ENCODE peak calls at places on chromosomes 7 and 10, in seven cellular contexts. D is HepG2, T is hepatocyte, V is IMR-90, Z is mammary epithelial cell, E is fibroblast of lung, Y is astrocyte. I is an unnamed sample.

GRCh38 chr7:44112231-44112996 is 8.3 kb downstream of the AEBP1 start:
- DNase-seq in E (no peak), D (no peak), Y (no peak), V (no peak), T (no peak), Z (no peak), I (no peak)

GRCh38 chr7:104793066-104793465 is 220.9 kb upstream of the KMT2E start:
- DNase-seq in Y (no peak), T (no peak), E (no peak), D (no peak), V (no peak), Z (peak), I (no peak)

GRCh38 chr7:115585015-115585655 is 445.4 kb downstream of the TFEC start:
- DNase-seq in D (no peak), Z (peak), V (peak), T (no peak), E (no peak), Y (peak), I (peak)

GRCh38 chr10:100209303-100209702 is 20.1 kb downstream of the CHUK start:
- DNase-seq in D (no peak), V (peak), Y (peak), Z (no peak), E (no peak), T (no peak), I (no peak)

GRCh38 chr7:50304911-50305621 is 550 bp downstream of the IKZF1 start:
- DNase-seq in T (no peak), Y (no peak), V (no peak), Z (no peak), D (no peak), E (no peak), I (no peak)

GRCh38 chr10:101367569-101368453 is 13.8 kb downstream of the BTRC start:
- DNase-seq in V (peak), E (peak), Z (peak), T (no peak), Y (peak), D (no peak), I (peak)

GRCh38 chr7:157044943-157045660 is 34.6 kb upstream of the MNX1 start:
- DNase-seq in Z (no peak), E (no peak), V (no peak), Y (no peak), T (no peak), D (no peak), I (peak)

GRCh38 chr7:149635561-149636329 is 137.6 kb downstream of the ZNF467 start:
- DNase-seq in T (no peak), V (no peak), Z (peak), D (peak), E (no peak), Y (no peak), I (no peak)

GRCh38 chr10:112588225-112588990 is 141.4 kb downstream of the VTI1A start:
- DNase-seq in Y (peak), Z (no peak), D (no peak), T (no peak), V (peak), E (no peak), I (no peak)

GRCh38 chr10:72730462-72730861 is 38.5 kb downstream of the MCU start:
- DNase-seq in Y (peak), D (no peak), T (no peak), E (peak), Z (no peak), V (peak), I (no peak)

GRCh38 chr7:159201722-159202330 is 57.2 kb upstream of the VIPR2 start:
- DNase-seq in E (no peak), Y (no peak), Z (no peak), V (no peak), T (no peak), D (no peak), I (no peak)

GRCh38 chr7:103989200-103989784 is at the start of gene RELN:
- DNase-seq in Z (peak), E (peak), Y (peak), T (peak), D (peak), V (peak), I (no peak)

DNA sequence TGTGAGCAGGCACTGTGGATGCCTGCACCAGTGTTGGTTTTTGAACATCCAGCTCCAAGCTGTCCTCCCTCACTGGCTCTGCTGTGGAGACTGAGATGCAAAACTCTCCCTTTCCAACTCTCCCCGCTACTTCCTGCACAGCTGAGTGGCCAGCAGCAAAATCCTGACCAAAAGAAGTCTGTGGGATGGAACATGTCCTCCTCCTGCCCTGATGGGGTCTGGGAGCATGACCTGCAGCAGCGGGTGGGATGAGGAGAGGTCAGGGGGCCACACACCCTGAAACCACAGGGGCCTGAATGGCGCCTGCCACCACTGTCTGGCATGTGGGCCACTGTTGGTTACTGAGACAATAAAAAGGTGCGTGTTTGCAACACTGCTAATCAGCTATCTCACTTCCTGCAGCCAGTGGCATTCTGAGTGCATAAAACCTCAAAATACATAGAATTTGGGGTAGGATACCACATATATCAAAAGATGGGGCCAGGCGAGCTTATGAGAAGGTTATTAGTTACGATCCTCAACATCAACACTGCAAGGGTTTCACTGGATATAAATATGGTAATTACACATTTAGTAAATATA is 200.0 kb downstream of the WDR37 start:
- DNase-seq in E (no peak), Y (no peak), D (no peak), V (no peak), Z (no peak), T (no peak), I (no peak)
- H3K4me2 ChIP-seq in E (no peak), Y (no peak), D (no peak), V (no peak), Z (no peak), T (no peak), I (no peak)

DNA sequence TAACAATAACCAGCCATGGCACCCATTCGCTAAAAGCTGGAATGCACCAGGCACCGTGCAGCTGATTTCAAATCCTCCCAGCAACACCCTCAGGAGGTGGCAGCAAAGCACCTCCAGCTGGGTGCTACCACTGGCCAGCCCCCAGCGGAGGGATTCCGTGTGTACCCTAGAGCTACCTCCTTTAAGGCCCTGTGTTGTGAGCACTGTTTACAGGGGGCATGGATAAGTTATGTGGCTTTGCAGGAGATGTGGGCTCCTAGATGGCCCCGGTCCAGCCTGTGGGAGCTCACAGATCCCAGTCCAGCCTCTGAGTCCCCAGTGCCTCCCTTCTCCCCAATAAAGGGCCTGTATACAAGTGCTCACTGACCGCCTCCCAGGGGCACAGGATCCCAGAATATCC is 27.1 kb downstream of the TNRC18 start:
- DNase-seq in T (no peak), E (peak), Z (peak), Y (no peak), V (no peak), D (no peak), I (no peak)
- H3K4me3 ChIP-seq in T (no peak), E (peak), Z (peak), Y (no peak), V (peak), D (no peak), I (peak)

DNA sequence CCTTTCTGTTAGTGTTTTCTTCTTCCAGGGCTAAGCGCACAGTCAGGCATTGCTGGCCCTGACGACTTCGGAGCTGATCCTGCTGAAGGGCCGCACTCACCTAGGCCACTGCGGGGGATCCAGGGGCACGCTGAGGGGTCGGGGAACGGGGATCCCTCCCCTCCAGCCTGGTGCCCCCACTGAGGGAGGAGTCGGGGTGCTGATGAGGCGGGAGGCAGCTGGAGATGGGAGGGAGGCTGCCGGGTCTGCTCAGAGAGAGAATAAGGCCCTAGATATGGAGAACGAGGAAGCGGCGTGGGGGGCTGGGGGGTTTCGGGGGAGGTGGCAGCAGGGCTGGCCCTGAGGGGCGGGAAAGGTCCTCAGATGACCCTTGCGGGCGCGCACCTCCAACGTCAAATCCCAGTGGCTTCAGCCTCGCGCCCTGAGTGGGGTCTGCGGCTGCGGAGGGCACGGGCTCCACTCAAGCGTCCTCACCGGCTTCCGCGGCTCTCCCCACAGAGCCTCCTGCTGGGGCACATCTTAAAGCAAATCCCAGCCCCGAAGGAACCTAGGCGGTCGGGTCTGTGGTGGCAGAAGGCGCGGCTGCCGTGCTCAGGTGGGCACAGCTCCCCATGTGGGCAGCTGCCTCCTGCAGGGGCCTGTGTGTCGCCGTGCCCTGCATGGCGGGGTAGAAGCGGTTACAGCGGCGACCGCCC is 30.9 kb downstream of the AGR3 start:
- DNase-seq in D (no peak), Y (no peak), Z (no peak), V (no peak), E (no peak), T (no peak), I (no peak)
- H3K4me2 ChIP-seq in D (no peak), Y (no peak), Z (no peak), V (no peak), E (no peak), T (no peak), I (no peak)

DNA sequence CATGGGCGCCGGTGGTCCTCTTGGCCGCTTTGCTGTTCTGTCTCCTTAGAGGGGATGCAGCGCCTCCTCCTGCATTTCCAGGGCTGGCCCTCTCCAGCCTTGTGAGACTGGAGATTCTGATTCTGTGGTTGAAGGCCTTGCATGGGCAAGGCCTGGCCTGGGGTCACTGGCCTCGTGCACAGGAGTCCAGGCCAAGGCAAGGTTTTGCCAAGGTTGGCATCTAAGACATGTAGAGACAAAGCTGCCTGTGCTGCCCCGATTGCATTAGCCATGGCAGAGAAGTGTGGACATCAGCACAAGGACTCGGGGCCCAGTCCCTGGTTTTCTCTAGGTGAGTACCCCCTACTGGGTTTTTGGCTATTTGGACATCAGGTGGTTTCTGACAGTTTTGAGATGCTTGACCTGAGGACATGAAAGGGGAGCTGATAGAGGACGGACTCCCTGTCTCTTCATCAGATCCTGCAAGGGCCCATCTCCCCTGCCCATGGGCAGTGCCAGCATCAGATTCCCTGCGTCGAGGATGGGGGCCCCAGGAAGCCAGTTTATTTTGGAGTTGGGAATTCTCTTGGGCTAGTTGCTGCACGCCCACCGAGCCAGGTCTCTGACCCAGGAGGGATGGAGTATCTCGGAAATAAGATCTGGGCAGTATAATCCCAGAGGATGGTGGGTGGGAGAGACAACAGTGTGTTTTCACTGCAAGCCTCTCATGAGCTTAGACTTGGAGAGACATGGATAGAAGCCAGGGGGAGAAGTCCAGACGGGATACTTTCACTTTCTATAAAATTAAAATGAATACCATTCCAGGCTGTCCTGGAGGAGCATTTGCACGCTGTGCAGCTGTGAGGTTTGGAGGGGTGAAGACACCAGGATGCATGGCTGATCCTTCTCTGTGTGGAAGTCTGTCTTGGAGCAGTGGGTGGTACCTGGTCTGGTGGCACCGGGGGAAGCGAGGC is 25.6 kb downstream of the DOCK1 start:
- DNase-seq in D (no peak), V (peak), Z (no peak), E (peak), Y (no peak), T (no peak), I (no peak)
- H3K4me3 ChIP-seq in D (no peak), V (no peak), Z (no peak), E (no peak), Y (no peak), T (no peak), I (no peak)

DNA sequence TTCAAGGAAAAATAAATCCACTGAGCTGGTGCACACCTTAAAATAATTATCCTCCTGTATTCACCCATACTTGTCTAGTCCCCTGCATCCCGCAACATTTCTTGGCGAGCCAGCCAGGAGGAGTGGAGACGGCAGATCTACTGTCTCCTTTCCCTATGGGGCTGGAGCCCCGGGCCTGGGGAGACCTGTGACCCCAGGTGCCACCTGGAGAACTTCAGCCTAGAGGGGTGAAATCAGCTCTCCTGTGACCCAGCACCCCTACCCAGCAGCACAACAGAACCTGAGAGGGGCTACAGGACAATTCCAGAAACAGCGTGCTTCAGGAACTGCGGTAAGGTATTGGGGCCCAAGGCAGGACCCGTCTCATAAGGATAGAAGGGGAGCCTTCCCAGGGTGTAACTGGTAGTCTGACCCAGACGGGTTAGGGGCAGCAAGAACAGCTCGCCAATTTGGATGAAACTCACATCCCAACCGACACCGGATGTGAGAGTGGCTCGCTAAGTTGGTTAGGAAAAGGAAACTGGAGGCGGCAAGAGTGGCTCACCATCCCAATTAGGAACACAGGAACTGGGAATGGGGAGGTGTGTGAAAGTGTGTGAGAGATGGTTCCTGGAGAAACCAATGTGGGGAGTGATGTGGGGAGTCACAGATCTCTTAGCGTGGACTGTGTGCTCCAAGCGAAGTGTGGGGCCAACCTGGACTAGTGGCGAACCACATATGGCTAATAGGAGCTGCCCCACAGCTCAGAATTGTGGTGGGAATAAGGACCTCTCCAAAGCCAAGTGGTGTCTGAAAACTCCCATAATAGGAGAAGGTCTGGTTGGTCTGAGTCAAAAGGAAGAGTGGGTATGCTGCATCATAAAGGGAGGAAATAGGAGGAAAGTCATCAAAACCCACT is 15.1 kb upstream of the DENND2A start:
- DNase-seq in D (no peak), Y (no peak), Z (no peak), V (no peak), T (no peak), E (no peak), I (no peak)
- H3K4me2 ChIP-seq in D (peak), Y (peak), Z (peak), V (no peak), T (peak), E (peak), I (peak)

I was measured in keratinocyte.